ENCODE peak calls at places on chromosomes 4 and X, in seven cellular contexts. Y is fibroblast of lung, P is Karpas-422, W is K562, F is IMR-90, Q is GM23248, D is endothelial cell of umbilical vein. H is an unnamed sample.

GRCh38 chr4:158810487-158811215 is 41.8 kb downstream of the FNIP2 start:
- DNase-seq in Y (peak), P (no peak), W (no peak), F (peak), Q (peak), D (peak), H (no peak)

GRCh38 chr4:128715616-128716015 is 93.9 kb upstream of the JADE1 start:
- DNase-seq in Y (peak), P (no peak), W (no peak), F (peak), Q (peak), D (no peak), H (no peak)

GRCh38 chr4:173505924-173506779 is 23.9 kb downstream of the HAND2 start:
- DNase-seq in Y (no peak), P (peak), W (peak), F (peak), Q (peak), D (peak), H (peak)

GRCh38 chrX:29547877-29548276 is 667.5 kb upstream of the MAGEB2 start:
- DNase-seq in Y (no peak), P (no peak), W (no peak), F (no peak), Q (no peak), D (no peak), H (no peak)

GRCh38 chrX:413322-414201 is 26.9 kb upstream of the PPP2R3B start:
- DNase-seq in Y (peak), P (no peak), W (no peak), F (peak), Q (no peak), D (peak), H (no peak)

GRCh38 chr4:20544645-20545044 is 155.6 kb upstream of the PACRGL start:
- DNase-seq in Y (peak), P (peak), W (peak), F (peak), Q (peak), D (peak), H (no peak)

GRCh38 chr4:25723409-25723808 is 67.8 kb downstream of the SLC34A2 start:
- DNase-seq in Y (peak), P (no peak), W (no peak), F (peak), Q (no peak), D (no peak), H (no peak)

GRCh38 chrX:71911023-71911730 is 532 bp downstream of the NHSL2 start:
- DNase-seq in Y (peak), P (no peak), W (no peak), F (no peak), Q (peak), D (no peak), H (no peak)

GRCh38 chr4:187208641-187209040 is 485.0 kb upstream of the FAT1 start:
- DNase-seq in Y (no peak), P (no peak), W (no peak), F (no peak), Q (no peak), D (no peak), H (no peak)

GRCh38 chr4:63618883-63619573 is 790.2 kb downstream of the TECRL start:
- DNase-seq in Y (no peak), P (no peak), W (no peak), F (no peak), Q (no peak), D (no peak), H (no peak)

GRCh38 chr4:149371021-149371420 is 444.6 kb downstream of the IQCM start:
- DNase-seq in Y (peak), P (peak), W (peak), F (peak), Q (peak), D (peak), H (no peak)

GRCh38 chr4:101348367-101348827 is 1.1 kb upstream of the PPP3CA start:
- DNase-seq in Y (no peak), P (no peak), W (no peak), F (peak), Q (peak), D (no peak), H (no peak)

GRCh38 chr4:155207534-155208257 is 740 bp upstream of the NPY2R start:
- DNase-seq in Y (peak), P (no peak), W (no peak), F (no peak), Q (no peak), D (peak), H (no peak)

GRCh38 chr4:57342406-57342805 is 232.2 kb upstream of the IGFBP7 start:
- DNase-seq in Y (peak), P (no peak), W (no peak), F (peak), Q (peak), D (no peak), H (no peak)

GRCh38 chr4:87326460-87326859 is 3.8 kb upstream of the HSD17B13 start:
- DNase-seq in Y (no peak), P (no peak), W (no peak), F (no peak), Q (no peak), D (no peak), H (no peak)

GRCh38 chrX:79400618-79401017 is 33.5 kb upstream of the ITM2A start:
- DNase-seq in Y (no peak), P (no peak), W (no peak), F (no peak), Q (no peak), D (no peak), H (no peak)

GRCh38 chr4:91963489-91963888 is 340.3 kb upstream of the GRID2 start:
- DNase-seq in Y (peak), P (no peak), W (no peak), F (peak), Q (peak), D (no peak), H (no peak)

GRCh38 chr4:68950033-68950432 is 1.6 kb downstream of the UGT2A3 start:
- DNase-seq in Y (no peak), P (no peak), W (no peak), F (no peak), Q (no peak), D (no peak), H (no peak)
- H3K9ac ChIP-seq in Y (no peak), P (no peak), W (no peak), F (no peak), Q (no peak), D (no peak), H (no peak)

GRCh38 chrX:12972867-12973560 is 1.9 kb upstream of the TMSB4X start:
- DNase-seq in Y (no peak), P (no peak), W (no peak), F (no peak), Q (no peak), D (no peak), H (no peak)
- H3K9ac ChIP-seq in Y (no peak), P (no peak), W (no peak), F (no peak), Q (no peak), D (no peak), H (peak)

DNA sequence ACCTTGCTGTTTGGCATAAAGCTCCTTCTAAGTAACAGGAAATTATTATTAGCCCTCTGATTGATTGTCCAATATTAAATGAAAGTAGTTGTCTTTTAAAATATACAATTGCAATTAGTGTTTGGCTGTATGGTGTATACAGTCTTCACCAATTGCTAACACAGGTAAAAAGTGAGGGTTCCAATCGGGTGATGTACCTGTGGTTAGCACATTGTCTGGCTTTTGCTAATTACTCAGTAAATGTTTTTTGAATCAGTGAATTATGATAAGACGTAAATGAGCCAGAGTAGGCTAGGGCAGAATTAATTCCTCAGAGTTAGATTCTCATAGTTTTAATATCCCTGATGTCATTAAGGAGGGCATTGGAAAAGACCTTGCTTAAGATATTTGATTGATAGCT is 205.7 kb upstream of the CASK start:
- DNase-seq in Y (no peak), P (no peak), W (no peak), F (no peak), Q (no peak), D (no peak), H (no peak)
- H3K9ac ChIP-seq in Y (no peak), P (no peak), W (no peak), F (no peak), Q (no peak), D (no peak), H (peak)

DNA sequence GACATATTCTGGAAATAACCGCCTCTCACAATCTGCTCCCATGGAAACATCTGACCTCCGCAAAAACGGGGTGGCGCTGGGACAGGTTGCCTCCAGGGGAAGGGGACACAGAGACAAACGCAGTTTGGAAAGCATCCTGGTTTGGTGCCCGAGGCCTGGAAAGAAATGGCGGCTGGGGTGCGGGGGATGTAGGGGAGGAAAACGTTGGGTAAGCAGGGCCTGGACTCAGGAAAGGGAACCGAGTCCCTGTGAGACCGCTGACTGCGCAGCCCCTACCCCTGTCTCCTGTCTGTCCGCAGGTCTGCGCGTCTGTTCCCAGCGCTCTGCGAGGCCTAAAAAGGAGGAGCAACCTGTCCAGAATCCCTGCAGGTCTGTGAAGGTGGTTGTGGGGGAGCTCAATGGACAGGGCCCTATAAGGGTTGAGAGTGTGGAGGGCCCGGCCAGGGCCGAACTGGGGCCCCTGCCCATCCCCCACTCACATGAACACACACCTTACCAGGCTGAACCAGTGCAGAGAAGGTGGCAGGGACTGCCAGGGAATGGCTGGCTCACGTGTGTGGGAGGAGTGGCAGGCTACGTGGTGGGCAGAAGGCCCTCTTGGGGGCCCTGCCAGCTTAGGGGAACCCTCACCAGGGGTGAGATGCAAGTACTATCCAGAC is 671 bp downstream of the TCEAL3 start:
- DNase-seq in Y (no peak), P (no peak), W (no peak), F (no peak), Q (peak), D (no peak), H (no peak)
- H3K9ac ChIP-seq in Y (peak), P (peak), W (no peak), F (peak), Q (peak), D (peak), H (peak)

DNA sequence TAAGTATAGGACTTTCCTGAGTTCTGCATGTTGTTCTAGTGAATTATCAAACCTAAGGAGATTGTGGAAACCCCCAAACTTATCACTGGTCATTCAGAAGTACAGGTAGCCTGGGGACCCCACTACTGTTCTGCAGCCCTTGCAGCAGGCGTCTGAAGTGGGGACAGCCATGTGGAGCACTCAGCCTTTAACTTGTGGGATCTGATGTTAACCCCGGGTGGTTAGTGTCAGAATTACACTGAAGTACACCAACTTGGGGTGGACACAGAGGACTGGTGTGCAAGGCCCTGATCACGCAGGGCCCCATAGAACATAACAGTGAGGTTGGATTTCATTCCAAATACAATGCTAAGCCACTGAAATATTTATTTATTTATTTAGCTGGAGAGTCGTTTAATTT is 103.7 kb downstream of the SCD5 start:
- DNase-seq in Y (no peak), P (no peak), W (no peak), F (no peak), Q (no peak), D (no peak), H (no peak)
- H3K9ac ChIP-seq in Y (no peak), P (no peak), W (no peak), F (no peak), Q (no peak), D (no peak), H (no peak)